ENCODE peak calls at places on chromosomes 3 and 15, in six cellular contexts. D is activated effector memory CD4-positive, alpha-beta T cell treated with Interleukin-2 at 50 U/mL for 16 hours; M is renal cortical epithelial cell; F is GDM1; T is BE2C; R is activated CD4-positive, alpha-beta T cell treated with anti-CD3 and anti-CD28 coated beads, Interleukin-2, amount 10 ng/mL, durations not matched to agents 24 days and 14 days. A is an unnamed sample.

GRCh38 chr3:55492976-55493375 is 5.9 kb upstream of the WNT5A start:
- DNase-seq in T (no peak), D (no peak), F (no peak), R (no peak), M (no peak), A (no peak)

GRCh38 chr3:73622135-73622534 is 2.6 kb downstream of the PDZRN3 start:
- DNase-seq in R (no peak), M (no peak), F (no peak), D (no peak), T (peak), A (no peak)

GRCh38 chr3:195770081-195770840 is 41.5 kb downstream of the MUC4 start:
- DNase-seq in R (no peak), F (no peak), T (no peak), M (no peak), D (no peak), A (peak)

GRCh38 chr15:33675246-33675645 is 293.1 kb upstream of the CHRM5 start:
- DNase-seq in F (no peak), T (no peak), D (no peak), R (no peak), M (peak), A (peak)

GRCh38 chr15:33104276-33104675 is 90.2 kb downstream of the FMN1 start:
- DNase-seq in F (no peak), T (no peak), M (peak), R (peak), D (no peak), A (no peak)

GRCh38 chr15:87144775-87145174 is 1065.1 kb downstream of the AGBL1 start:
- DNase-seq in D (no peak), R (no peak), F (no peak), T (peak), M (no peak), A (no peak)

GRCh38 chr15:72155021-72155621 is 36.9 kb downstream of the SENP8 start:
- DNase-seq in T (peak), D (no peak), F (no peak), M (peak), R (no peak), A (peak)

GRCh38 chr3:30286007-30286669 is 320.3 kb upstream of the TGFBR2 start:
- DNase-seq in T (peak), D (no peak), M (peak), R (no peak), F (no peak), A (peak)

GRCh38 chr3:77038928-77039605 is 832 bp upstream of the ROBO2 start:
- DNase-seq in D (no peak), F (no peak), M (no peak), R (no peak), T (peak), A (peak)

GRCh38 chr3:17553080-17553479 is 189.4 kb downstream of the TBC1D5 start:
- DNase-seq in M (no peak), R (no peak), F (no peak), D (no peak), T (no peak), A (no peak)

A was measured in testis.